ENCODE peak calls at places on chromosomes 13 and 19, in six cellular contexts. W is HepG2, D is SK-N-SH, T is H1, S is K562, Z is GM12878. K is an unnamed sample.

GRCh38 chr13:35917942-35918645 is 213.1 kb downstream of the DCLK1 start:
- DNase-seq in W (no peak), D (no peak), T (no peak), S (no peak), Z (no peak), K (no peak)

GRCh38 chr13:100485265-100485664 is 103.3 kb downstream of the GGACT start:
- DNase-seq in W (no peak), D (no peak), T (no peak), S (no peak), Z (no peak), K (no peak)

GRCh38 chr13:33401238-33401637 is 115.7 kb upstream of the STARD13 start:
- DNase-seq in W (no peak), D (no peak), T (no peak), S (no peak), Z (no peak), K (no peak)

GRCh38 chr13:68023838-68024581 is 793.9 kb upstream of the PCDH9 start:
- DNase-seq in W (no peak), D (no peak), T (no peak), S (no peak), Z (no peak), K (no peak)

GRCh38 chr19:18156841-18157464 is 4.0 kb downstream of the PIK3R2 start:
- DNase-seq in W (peak), D (peak), T (no peak), S (peak), Z (no peak), K (no peak)

GRCh38 chr13:21142766-21143165 is 33.6 kb downstream of the SKA3 start:
- DNase-seq in W (no peak), D (no peak), T (no peak), S (no peak), Z (no peak), K (no peak)

GRCh38 chr13:83984793-83985192 is 102.5 kb upstream of the SLITRK1 start:
- DNase-seq in W (no peak), D (no peak), T (no peak), S (no peak), Z (no peak), K (no peak)

GRCh38 chr19:38878575-38879399 is 712 bp upstream of the RINL start:
- DNase-seq in W (no peak), D (peak), T (no peak), S (no peak), Z (no peak), K (no peak)

GRCh38 chr13:42221321-42221720 is 50.6 kb upstream of the AKAP11 start:
- DNase-seq in W (no peak), D (no peak), T (no peak), S (no peak), Z (no peak), K (no peak)

GRCh38 chr19:4870025-4870700 is 2.7 kb upstream of the PLIN3 start:
- DNase-seq in W (peak), D (no peak), T (no peak), S (peak), Z (no peak), K (peak)

GRCh38 chr13:97324115-97324514 is 102.0 kb downstream of the MBNL2 start:
- DNase-seq in W (no peak), D (no peak), T (no peak), S (no peak), Z (no peak), K (no peak)

GRCh38 chr19:14916848-14917247 is 24.4 kb upstream of the OR7C2 start:
- DNase-seq in W (no peak), D (peak), T (no peak), S (no peak), Z (no peak), K (no peak)

GRCh38 chr19:2164020-2164988 is 571 bp downstream of the DOT1L start:
- DNase-seq in W (no peak), D (no peak), T (peak), S (no peak), Z (no peak), K (peak)

GRCh38 chr13:27997904-27998522 is 9.5 kb upstream of the URAD start:
- DNase-seq in W (peak), D (no peak), T (peak), S (peak), Z (no peak), K (peak)

GRCh38 chr19:6393982-6394412 is 1.0 kb upstream of the GTF2F1 start:
- DNase-seq in W (no peak), D (no peak), T (no peak), S (no peak), Z (peak), K (peak)

GRCh38 chr19:5594521-5594950 is 26.8 kb upstream of the TINCR start:
- DNase-seq in W (peak), D (no peak), T (no peak), S (no peak), Z (no peak), K (no peak)

GRCh38 chr13:74289861-74290260 is 155.7 kb upstream of the KLF12 start:
- DNase-seq in W (no peak), D (peak), T (no peak), S (no peak), Z (no peak), K (no peak)

GRCh38 chr13:42754801-42755513 is 26.4 kb upstream of the FAM216B start:
- DNase-seq in W (no peak), D (no peak), T (no peak), S (no peak), Z (no peak), K (no peak)

GRCh38 chr19:10045371-10045770 is 32.1 kb downstream of the RDH8 start:
- DNase-seq in W (no peak), D (no peak), T (no peak), S (no peak), Z (no peak), K (no peak)

GRCh38 chr19:27774337-27774736 is 1438.6 kb downstream of the UQCRFS1 start:
- DNase-seq in W (no peak), D (no peak), T (peak), S (peak), Z (no peak), K (peak)

GRCh38 chr13:25286969-25287961 is at the start of gene MTMR6:
- DNase-seq in W (peak), D (peak), T (peak), S (peak), Z (peak), K (peak)

GRCh38 chr13:73938375-73939070 is 195.7 kb downstream of the KLF12 start:
- DNase-seq in W (no peak), D (no peak), T (no peak), S (no peak), Z (no peak), K (no peak)

GRCh38 chr13:27810009-27810408 is 17.7 kb downstream of the GSX1 start:
- DNase-seq in W (no peak), D (no peak), T (no peak), S (no peak), Z (no peak), K (no peak)

GRCh38 chr19:46513461-46514236 is 18.0 kb upstream of the PNMA8B start:
- DNase-seq in W (peak), D (peak), T (peak), S (peak), Z (no peak), K (peak)

GRCh38 chr19:3479177-3479818 is 1.0 kb downstream of the SMIM24 start:
- DNase-seq in W (no peak), D (peak), T (peak), S (peak), Z (no peak), K (no peak)

GRCh38 chr19:3809881-3810707 is 23.9 kb upstream of the MATK start:
- DNase-seq in W (no peak), D (no peak), T (no peak), S (no peak), Z (no peak), K (no peak)

GRCh38 chr19:19202707-19203011 is 555 bp downstream of the NR2C2AP start:
- DNase-seq in W (no peak), D (no peak), T (no peak), S (no peak), Z (no peak), K (no peak)

GRCh38 chr19:10226376-10227214 is 4.5 kb downstream of the S1PR2 start:
- DNase-seq in W (no peak), D (peak), T (no peak), S (peak), Z (no peak), K (no peak)

GRCh38 chr13:112169941-112170822 is 103.2 kb downstream of the SOX1 start:
- DNase-seq in W (no peak), D (no peak), T (no peak), S (no peak), Z (no peak), K (no peak)

GRCh38 chr13:112171570-112171965 is 104.6 kb downstream of the SOX1 start:
- DNase-seq in W (no peak), D (no peak), T (no peak), S (no peak), Z (no peak), K (no peak)

GRCh38 chr13:112172641-112173171 is 105.8 kb downstream of the SOX1 start:
- DNase-seq in W (no peak), D (no peak), T (no peak), S (no peak), Z (no peak), K (no peak)

GRCh38 chr13:112170823-112171569 is 104.0 kb downstream of the SOX1 start:
- DNase-seq in W (no peak), D (no peak), T (no peak), S (no peak), Z (no peak), K (no peak)

DNA sequence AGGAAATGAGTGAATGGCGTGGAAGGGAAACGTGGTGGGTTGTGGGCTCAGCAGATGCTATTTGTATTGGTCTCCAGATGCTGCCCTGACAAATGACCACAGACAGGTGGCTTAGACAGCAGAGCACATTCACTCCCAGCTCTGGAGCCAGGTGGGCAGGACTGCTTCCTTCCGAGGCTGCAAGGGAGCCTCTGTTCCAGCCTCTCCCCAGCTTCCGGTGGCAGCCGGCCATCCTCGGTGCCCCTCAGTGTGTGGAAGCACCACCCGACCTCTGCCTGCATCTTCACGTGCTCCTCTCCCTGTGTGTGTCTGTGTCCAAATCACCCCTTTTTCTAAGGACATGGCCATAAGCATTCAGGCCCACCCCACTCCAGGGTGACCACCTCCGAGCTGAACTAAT is 105.1 kb downstream of the SOX1 start:
- DNase-seq in W (no peak), D (no peak), T (no peak), S (no peak), Z (no peak), K (no peak)
- TF ChIP-seq GABPA in W (no peak), D (no peak), T (no peak), S (no peak), Z (no peak), K (no peak)

DNA sequence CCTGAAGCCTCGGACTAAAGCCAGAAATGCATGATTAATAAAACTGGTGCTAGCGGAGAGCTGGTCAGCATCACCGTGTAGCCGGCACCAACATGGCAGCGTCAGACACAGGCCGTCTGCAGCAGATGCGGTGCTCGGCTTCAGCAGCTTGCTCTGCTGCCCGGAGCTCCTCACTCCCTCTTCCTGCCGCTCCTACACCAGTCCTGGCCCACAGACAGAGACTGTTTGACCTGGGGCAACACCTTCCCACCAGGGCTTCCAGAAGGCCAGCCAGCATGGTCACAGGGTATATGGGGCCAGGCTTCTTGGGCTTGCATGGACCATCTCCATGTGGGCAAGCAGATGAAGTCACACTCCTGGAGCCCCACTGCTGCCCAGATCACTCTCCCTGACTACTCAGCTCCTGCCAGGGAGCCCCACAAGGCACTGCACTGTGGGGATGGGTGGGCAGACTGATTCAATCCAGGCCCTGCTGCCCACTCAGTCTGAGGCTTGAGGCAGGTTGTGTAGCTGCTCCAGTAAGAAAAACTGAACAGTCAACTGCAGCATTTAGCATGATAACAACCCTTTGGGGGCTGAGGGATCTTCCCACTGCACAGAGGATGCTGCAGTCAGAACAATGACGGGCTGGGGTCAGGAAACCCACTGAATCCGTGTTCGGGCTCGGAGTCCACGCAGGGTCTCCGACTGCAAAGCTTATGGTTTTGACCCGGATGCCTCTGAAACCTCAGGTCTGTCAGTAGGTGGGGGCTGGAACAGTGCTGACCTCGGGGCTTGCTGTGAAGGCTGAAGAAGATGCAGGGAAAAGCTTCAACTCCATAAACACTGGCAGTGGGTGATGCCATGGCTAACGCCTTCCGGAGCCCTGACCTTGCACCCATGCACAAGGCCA is 45.6 kb downstream of the CEBPG start:
- DNase-seq in W (no peak), D (no peak), T (no peak), S (no peak), Z (no peak), K (no peak)
- TF ChIP-seq POLR2AphosphoS5 in W (no peak), D (no peak), T (no peak), S (no peak), Z (no peak), K (no peak)

GRCh38 chr19:13050274-13050673 is 52.4 kb downstream of the LYL1 start:
- DNase-seq in W (no peak), D (no peak), T (no peak), S (no peak), Z (no peak), K (no peak)
- H3K27ac ChIP-seq in W (no peak), D (no peak), T (no peak), S (no peak), Z (no peak), K (no peak)

GRCh38 chr13:45413826-45414312 is 4.3 kb downstream of the SLC25A30 start:
- DNase-seq in W (no peak), D (no peak), T (no peak), S (no peak), Z (no peak), K (no peak)
- TF ChIP-seq GABPA in W (no peak), D (no peak), T (no peak), S (no peak), Z (no peak), K (no peak)

DNA sequence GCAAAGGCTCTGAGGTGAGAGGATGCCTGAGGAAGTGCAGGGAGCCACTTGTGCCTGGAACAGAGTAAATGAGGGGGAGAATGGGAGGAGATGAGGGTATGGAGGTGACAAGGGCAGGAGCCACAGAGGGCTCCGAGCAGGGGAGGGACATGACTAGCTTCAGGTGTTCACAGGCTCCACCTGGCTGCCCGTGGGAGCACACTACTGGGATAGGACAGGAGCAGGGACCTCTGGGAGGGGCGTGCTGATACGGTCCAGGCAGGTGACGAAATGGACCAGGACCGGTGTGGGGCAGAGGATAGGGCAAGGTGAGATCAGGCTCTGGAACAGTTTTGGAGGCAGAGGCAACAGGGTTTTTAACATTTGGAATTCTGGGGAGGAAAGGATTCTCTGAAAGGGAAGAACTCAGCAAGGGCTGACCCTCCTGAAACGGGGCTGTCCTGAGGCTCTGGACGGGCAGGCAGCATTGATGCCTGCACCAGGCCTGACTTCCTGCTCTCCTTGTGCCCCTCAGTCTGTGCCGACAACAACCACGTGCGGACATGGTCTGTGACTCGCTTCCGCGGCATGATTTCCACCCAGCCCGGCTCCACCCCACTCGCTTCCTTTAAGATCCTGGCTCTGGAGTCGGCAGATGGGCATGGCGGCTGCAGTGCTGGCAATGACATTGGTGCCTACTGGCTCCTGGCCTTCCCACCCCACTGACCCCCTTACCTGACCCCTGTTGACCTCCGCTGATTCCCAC is 11.6 kb downstream of the SHKBP1 start:
- DNase-seq in W (no peak), D (no peak), T (no peak), S (no peak), Z (no peak), K (no peak)
- TF ChIP-seq POLR2AphosphoS5 in W (no peak), D (no peak), T (no peak), S (no peak), Z (no peak), K (no peak)

GRCh38 chr19:49441210-49441959 is at the start of gene SLC17A7:
- DNase-seq in W (no peak), D (peak), T (peak), S (peak), Z (no peak), K (no peak)
- H3K27ac ChIP-seq in W (no peak), D (no peak), T (no peak), S (peak), Z (no peak), K (no peak)

GRCh38 chr19:31112158-31112557 is 237.1 kb downstream of the TSHZ3 start:
- DNase-seq in W (no peak), D (no peak), T (no peak), S (no peak), Z (no peak), K (no peak)
- TF ChIP-seq GABPA in W (no peak), D (no peak), T (no peak), S (no peak), Z (no peak), K (no peak)

DNA sequence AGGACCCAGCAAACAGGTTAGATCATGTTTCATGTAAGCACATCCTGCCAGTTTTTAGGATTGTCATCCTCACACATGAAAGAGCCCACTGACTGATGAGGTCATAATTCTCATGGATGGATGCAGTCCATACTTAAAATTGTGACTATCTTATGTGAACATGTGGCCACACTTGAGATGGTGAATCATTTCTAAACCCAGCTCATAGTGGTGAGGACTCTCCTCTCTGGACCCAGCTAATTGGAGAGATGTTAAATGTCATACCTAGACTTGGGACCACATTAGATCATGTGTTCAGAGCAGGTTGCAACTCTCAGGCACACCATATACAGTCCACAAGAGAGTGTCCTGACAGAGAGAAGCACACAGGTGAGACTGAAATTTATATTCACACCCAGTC is 24.8 kb upstream of the ZNF254 start:
- DNase-seq in W (no peak), D (no peak), T (no peak), S (no peak), Z (no peak), K (no peak)
- TF ChIP-seq POLR2AphosphoS5 in W (no peak), D (no peak), T (no peak), S (no peak), Z (no peak), K (no peak)